ENCODE peak calls at places on chromosomes 5 and 9, in seven cellular contexts. One of them, this sample, is unnamed.

GRCh38 chr5:62143268-62144229 is 162.5 kb upstream of the KIF2A start:
- DNase-seq in A549: peak; percentile 25
- DNase-seq in cardiac fibroblast: peak; percentile 45
- DNase-seq in OCI-LY7: peak; percentile 6
- DNase-seq in left ventricle myocardium inferior: no peak
- DNase-seq in astrocyte of the cerebellum: no peak
- DNase-seq in HCT116: peak; percentile 16
- DNase-seq in this sample: peak; percentile 10

GRCh38 chr5:112660359-112660758 is 77.3 kb upstream of the APC start:
- DNase-seq in A549: no peak
- DNase-seq in cardiac fibroblast: no peak
- DNase-seq in OCI-LY7: no peak
- DNase-seq in left ventricle myocardium inferior: no peak
- DNase-seq in astrocyte of the cerebellum: no peak
- DNase-seq in HCT116: no peak
- DNase-seq in this sample: no peak

GRCh38 chr5:135930029-135930948 is 24.5 kb downstream of the LECT2 start:
- DNase-seq in A549: peak; percentile 48
- DNase-seq in cardiac fibroblast: no peak
- DNase-seq in OCI-LY7: no peak
- DNase-seq in left ventricle myocardium inferior: no peak
- DNase-seq in astrocyte of the cerebellum: no peak
- DNase-seq in HCT116: no peak
- DNase-seq in this sample: no peak

GRCh38 chr9:103361906-103362305 is 366.8 kb downstream of the CYLC2 start:
- DNase-seq in A549: no peak
- DNase-seq in cardiac fibroblast: no peak
- DNase-seq in OCI-LY7: no peak
- DNase-seq in left ventricle myocardium inferior: no peak
- DNase-seq in astrocyte of the cerebellum: no peak
- DNase-seq in HCT116: no peak
- DNase-seq in this sample: no peak

GRCh38 chr9:132978451-132979087 is at the start of gene GFI1B:
- DNase-seq in A549: no peak
- DNase-seq in cardiac fibroblast: no peak
- DNase-seq in OCI-LY7: no peak
- DNase-seq in left ventricle myocardium inferior: no peak
- DNase-seq in astrocyte of the cerebellum: no peak
- DNase-seq in HCT116: no peak
- DNase-seq in this sample: no peak

GRCh38 chr5:82142928-82143577 is 135.1 kb downstream of the RPS23 start:
- DNase-seq in A549: no peak
- DNase-seq in cardiac fibroblast: no peak
- DNase-seq in OCI-LY7: no peak
- DNase-seq in left ventricle myocardium inferior: no peak
- DNase-seq in astrocyte of the cerebellum: no peak
- DNase-seq in HCT116: no peak
- DNase-seq in this sample: no peak

GRCh38 chr5:179118756-179119414 is 58.7 kb downstream of the ZNF354C start:
- DNase-seq in A549: no peak
- DNase-seq in cardiac fibroblast: no peak
- DNase-seq in OCI-LY7: no peak
- DNase-seq in left ventricle myocardium inferior: no peak
- DNase-seq in astrocyte of the cerebellum: no peak
- DNase-seq in HCT116: no peak
- DNase-seq in this sample: no peak

GRCh38 chr5:174166231-174167079 is 120.9 kb downstream of the NSG2 start:
- DNase-seq in A549: no peak
- DNase-seq in cardiac fibroblast: no peak
- DNase-seq in OCI-LY7: no peak
- DNase-seq in left ventricle myocardium inferior: no peak
- DNase-seq in astrocyte of the cerebellum: no peak
- DNase-seq in HCT116: no peak
- DNase-seq in this sample: no peak

GRCh38 chr5:111975133-111975532 is 218.1 kb upstream of the NREP start:
- DNase-seq in A549: no peak
- DNase-seq in cardiac fibroblast: peak; percentile 47
- DNase-seq in OCI-LY7: no peak
- DNase-seq in left ventricle myocardium inferior: no peak
- DNase-seq in astrocyte of the cerebellum: no peak
- DNase-seq in HCT116: no peak
- DNase-seq in this sample: no peak

GRCh38 chr5:96648023-96648422 is 14.2 kb upstream of the CAST start:
- DNase-seq in A549: no peak
- DNase-seq in cardiac fibroblast: no peak
- DNase-seq in OCI-LY7: no peak
- DNase-seq in left ventricle myocardium inferior: no peak
- DNase-seq in astrocyte of the cerebellum: no peak
- DNase-seq in HCT116: no peak
- DNase-seq in this sample: no peak

GRCh38 chr9:83267741-83268140 is 204.8 kb upstream of the RASEF start:
- DNase-seq in A549: no peak
- DNase-seq in cardiac fibroblast: no peak
- DNase-seq in OCI-LY7: no peak
- DNase-seq in left ventricle myocardium inferior: no peak
- DNase-seq in astrocyte of the cerebellum: no peak
- DNase-seq in HCT116: no peak
- DNase-seq in this sample: no peak

GRCh38 chr9:83270116-83270515 is 207.2 kb upstream of the RASEF start:
- DNase-seq in A549: no peak
- DNase-seq in cardiac fibroblast: no peak
- DNase-seq in OCI-LY7: no peak
- DNase-seq in left ventricle myocardium inferior: no peak
- DNase-seq in astrocyte of the cerebellum: peak; percentile 19
- DNase-seq in HCT116: no peak
- DNase-seq in this sample: no peak

GRCh38 chr9:83271665-83272071 is 208.7 kb upstream of the RASEF start:
- DNase-seq in A549: no peak
- DNase-seq in cardiac fibroblast: peak; percentile 58
- DNase-seq in OCI-LY7: no peak
- DNase-seq in left ventricle myocardium inferior: no peak
- DNase-seq in astrocyte of the cerebellum: no peak
- DNase-seq in HCT116: no peak
- DNase-seq in this sample: no peak

DNA sequence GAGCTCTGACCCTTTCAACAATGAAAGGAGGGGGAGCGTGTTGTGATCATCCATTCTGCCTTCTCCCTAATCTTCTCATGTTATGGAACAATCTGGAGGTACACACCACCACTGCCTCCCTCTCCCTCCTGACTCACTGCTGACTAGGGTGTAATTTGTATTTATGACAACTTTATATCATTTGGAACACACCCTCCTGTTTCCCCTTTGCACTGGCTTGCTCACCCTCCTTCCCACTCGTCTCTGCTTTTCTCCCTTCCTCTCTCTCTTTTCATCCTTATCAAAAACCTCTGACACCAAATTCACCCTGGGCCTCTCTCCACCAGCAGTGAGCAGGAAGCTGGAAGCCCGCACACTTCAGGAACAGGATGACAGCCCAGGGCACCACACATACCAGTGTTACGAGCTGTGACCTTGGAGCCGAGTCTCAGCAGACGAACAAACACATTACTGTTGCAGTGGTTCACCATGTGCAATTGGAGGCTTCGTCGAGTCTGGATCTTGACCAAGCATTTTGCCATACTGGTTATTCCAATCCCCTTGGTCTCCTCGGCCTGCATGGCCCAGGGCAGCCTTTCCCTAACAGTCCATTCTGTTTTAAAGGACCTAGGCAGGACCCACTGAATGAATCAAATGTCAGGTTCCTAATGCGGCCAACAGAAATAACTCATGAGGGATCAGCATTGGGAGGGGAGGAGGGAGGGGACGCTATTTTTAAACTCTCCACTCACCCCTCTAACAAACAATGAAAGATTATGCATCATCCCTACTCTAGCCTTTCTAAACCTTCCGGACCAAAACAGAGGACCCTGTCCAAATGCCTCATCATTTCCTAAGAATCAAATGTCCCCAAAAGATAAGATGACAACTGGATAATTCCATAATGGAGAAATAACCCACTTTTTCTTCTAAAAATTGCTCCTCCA is 203.9 kb upstream of the RASEF start:
- DNase-seq in A549: no peak
- DNase-seq in cardiac fibroblast: peak; percentile 46
- DNase-seq in OCI-LY7: no peak
- DNase-seq in left ventricle myocardium inferior: peak; percentile 56
- DNase-seq in astrocyte of the cerebellum: no peak
- DNase-seq in HCT116: no peak
- DNase-seq in this sample: no peak
- H3K4me3 ChIP-seq in A549: no peak overlapping the region
- H3K4me3 ChIP-seq in cardiac fibroblast: no peak overlapping the region
- H3K4me3 ChIP-seq in OCI-LY7: no peak overlapping the region
- H3K4me3 ChIP-seq in left ventricle myocardium inferior: peak overlapping the region; percentile 61
- H3K4me3 ChIP-seq in astrocyte of the cerebellum: no peak overlapping the region
- H3K4me3 ChIP-seq in HCT116: no peak overlapping the region
- H3K4me3 ChIP-seq in this sample: no peak overlapping the region

GRCh38 chr5:176860381-176860780 is 38.8 kb downstream of the HK3 start:
- DNase-seq in A549: no peak
- DNase-seq in cardiac fibroblast: no peak
- DNase-seq in OCI-LY7: no peak
- DNase-seq in left ventricle myocardium inferior: no peak
- DNase-seq in astrocyte of the cerebellum: no peak
- DNase-seq in HCT116: no peak
- DNase-seq in this sample: no peak

GRCh38 chr5:176862330-176862995 is 36.7 kb downstream of the HK3 start:
- DNase-seq in A549: no peak
- DNase-seq in cardiac fibroblast: no peak
- DNase-seq in OCI-LY7: peak; percentile 23
- DNase-seq in left ventricle myocardium inferior: no peak
- DNase-seq in astrocyte of the cerebellum: no peak
- DNase-seq in HCT116: no peak
- DNase-seq in this sample: no peak

GRCh38 chr5:176861276-176861675 is 37.9 kb downstream of the HK3 start:
- DNase-seq in A549: no peak
- DNase-seq in cardiac fibroblast: no peak
- DNase-seq in OCI-LY7: no peak
- DNase-seq in left ventricle myocardium inferior: no peak
- DNase-seq in astrocyte of the cerebellum: no peak
- DNase-seq in HCT116: no peak
- DNase-seq in this sample: no peak

GRCh38 chr5:176857514-176858273 is 41.5 kb downstream of the HK3 start:
- DNase-seq in A549: no peak
- DNase-seq in cardiac fibroblast: no peak
- DNase-seq in OCI-LY7: no peak
- DNase-seq in left ventricle myocardium inferior: no peak
- DNase-seq in astrocyte of the cerebellum: no peak
- DNase-seq in HCT116: no peak
- DNase-seq in this sample: no peak

DNA sequence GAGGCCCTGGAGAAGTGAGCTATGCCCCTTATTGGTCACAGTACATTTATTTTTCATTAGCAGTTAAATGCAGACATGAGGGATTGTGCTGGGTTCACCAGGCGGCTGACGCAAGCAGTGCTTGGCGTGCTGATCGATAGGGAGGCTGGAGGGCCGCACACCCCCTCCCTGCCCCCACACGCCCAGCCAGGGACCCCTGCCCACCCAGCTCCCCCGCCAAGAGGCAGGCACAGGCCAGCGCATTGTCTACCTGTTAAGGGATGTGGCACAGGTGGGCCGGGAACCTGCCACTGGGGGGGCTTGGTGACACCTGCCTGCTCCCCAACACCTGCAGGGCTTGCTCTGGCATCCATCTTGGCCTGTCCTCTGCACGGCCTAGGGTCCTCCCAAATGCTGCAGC is 39.2 kb downstream of the HK3 start:
- DNase-seq in A549: no peak
- DNase-seq in cardiac fibroblast: no peak
- DNase-seq in OCI-LY7: no peak
- DNase-seq in left ventricle myocardium inferior: no peak
- DNase-seq in astrocyte of the cerebellum: no peak
- DNase-seq in HCT116: no peak
- DNase-seq in this sample: no peak
- H3K4me3 ChIP-seq in A549: no peak overlapping the region
- H3K4me3 ChIP-seq in cardiac fibroblast: no peak overlapping the region
- H3K4me3 ChIP-seq in OCI-LY7: no peak overlapping the region
- H3K4me3 ChIP-seq in left ventricle myocardium inferior: no peak overlapping the region
- H3K4me3 ChIP-seq in astrocyte of the cerebellum: no peak overlapping the region
- H3K4me3 ChIP-seq in HCT116: no peak overlapping the region
- H3K4me3 ChIP-seq in this sample: no peak overlapping the region

DNA sequence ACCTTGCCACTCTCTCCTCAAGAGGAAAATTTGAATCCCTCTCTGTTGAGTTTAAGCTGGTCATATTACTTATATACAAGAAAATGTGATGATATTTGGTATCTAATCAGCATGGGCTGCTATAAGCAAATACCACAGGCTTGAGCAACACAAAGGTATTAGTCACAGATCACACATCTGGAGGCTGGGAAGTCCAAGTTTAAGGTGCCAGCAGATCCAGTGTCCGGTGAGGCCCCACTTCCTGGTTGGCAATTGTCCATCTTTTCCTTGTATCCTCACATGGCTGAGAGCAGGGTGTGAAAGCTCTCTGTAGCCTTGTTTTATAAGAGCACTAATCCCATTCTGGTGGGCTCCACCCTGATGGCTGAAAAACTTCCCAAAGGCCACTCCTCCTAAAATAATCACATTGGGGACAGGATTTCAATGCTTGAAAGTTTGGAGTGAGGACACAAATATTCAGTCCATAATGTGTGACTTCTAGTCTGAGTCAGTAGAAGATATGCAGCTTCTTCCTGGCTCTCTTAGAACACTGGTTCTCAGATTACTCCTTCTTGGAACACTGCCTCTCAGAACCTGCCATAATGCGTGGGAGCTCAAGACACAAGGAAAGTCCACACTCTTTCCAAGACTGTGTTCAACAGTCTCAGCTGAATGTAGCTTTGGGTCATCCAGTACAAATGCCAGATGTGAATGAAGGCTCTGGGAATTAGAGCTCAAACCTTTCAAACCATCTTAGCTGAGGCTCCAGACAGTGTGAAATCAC is 124.1 kb downstream of the PRDM9 start:
- DNase-seq in A549: peak; percentile 70
- DNase-seq in cardiac fibroblast: peak; percentile 95
- DNase-seq in OCI-LY7: no peak
- DNase-seq in left ventricle myocardium inferior: no peak
- DNase-seq in astrocyte of the cerebellum: peak; percentile 2
- DNase-seq in HCT116: no peak
- DNase-seq in this sample: no peak
- H3K4me3 ChIP-seq in A549: no peak overlapping the region
- H3K4me3 ChIP-seq in cardiac fibroblast: no peak overlapping the region
- H3K4me3 ChIP-seq in OCI-LY7: no peak overlapping the region
- H3K4me3 ChIP-seq in left ventricle myocardium inferior: no peak overlapping the region
- H3K4me3 ChIP-seq in astrocyte of the cerebellum: no peak overlapping the region
- H3K4me3 ChIP-seq in HCT116: no peak overlapping the region
- H3K4me3 ChIP-seq in this sample: no peak overlapping the region

GRCh38 chr5:151250346-151251000 is 2.5 kb upstream of the GM2A start:
- DNase-seq in A549: no peak
- DNase-seq in cardiac fibroblast: no peak
- DNase-seq in OCI-LY7: no peak
- DNase-seq in left ventricle myocardium inferior: no peak
- DNase-seq in astrocyte of the cerebellum: no peak
- DNase-seq in HCT116: no peak
- DNase-seq in this sample: no peak
- H3K4me3 ChIP-seq in A549: no peak overlapping the region
- H3K4me3 ChIP-seq in cardiac fibroblast: no peak overlapping the region
- H3K4me3 ChIP-seq in OCI-LY7: peak overlapping the region; percentile 13
- H3K4me3 ChIP-seq in left ventricle myocardium inferior: no peak overlapping the region
- H3K4me3 ChIP-seq in astrocyte of the cerebellum: no peak overlapping the region
- H3K4me3 ChIP-seq in HCT116: no peak overlapping the region
- H3K4me3 ChIP-seq in this sample: no peak overlapping the region

This sample was measured in HFF-Myc.